ENCODE peak calls at places on chromosomes 6 and 20, in five cellular contexts. One of them, this sample, is unnamed.

GRCh38 chr20:42125426-42125825 is 507.2 kb upstream of the CHD6 start:
- DNase-seq in PC-3: no peak
- DNase-seq in stomach: no peak
- DNase-seq in lung: no peak
- DNase-seq in endothelial cell of umbilical vein: no peak
- DNase-seq in this sample: no peak

GRCh38 chr6:168275168-168275567 is 44.4 kb downstream of the DACT2 start:
- DNase-seq in PC-3: no peak
- DNase-seq in stomach: no peak
- DNase-seq in lung: no peak
- DNase-seq in endothelial cell of umbilical vein: no peak
- DNase-seq in this sample: no peak

GRCh38 chr6:153210083-153210482 is 79.0 kb upstream of the RGS17 start:
- DNase-seq in PC-3: no peak
- DNase-seq in stomach: no peak
- DNase-seq in lung: no peak
- DNase-seq in endothelial cell of umbilical vein: no peak
- DNase-seq in this sample: no peak

GRCh38 chr6:49541210-49541724 is 9.2 kb upstream of the C6orf141 start:
- DNase-seq in PC-3: peak
- DNase-seq in stomach: no peak
- DNase-seq in lung: no peak
- DNase-seq in endothelial cell of umbilical vein: peak
- DNase-seq in this sample: no peak

GRCh38 chr6:35146453-35146852 is 5.3 kb upstream of the TCP11 start:
- DNase-seq in PC-3: peak
- DNase-seq in stomach: peak
- DNase-seq in lung: peak
- DNase-seq in endothelial cell of umbilical vein: peak
- DNase-seq in this sample: no peak

GRCh38 chr6:137389150-137389664 is 105.0 kb downstream of the OLIG3 start:
- DNase-seq in PC-3: peak
- DNase-seq in stomach: no peak
- DNase-seq in lung: no peak
- DNase-seq in endothelial cell of umbilical vein: no peak
- DNase-seq in this sample: no peak

GRCh38 chr6:6004147-6004995 is 2.4 kb downstream of the NRN1 start:
- DNase-seq in PC-3: no peak
- DNase-seq in stomach: no peak
- DNase-seq in lung: no peak
- DNase-seq in endothelial cell of umbilical vein: peak
- DNase-seq in this sample: no peak

GRCh38 chr6:108009894-108010293 is 51.9 kb upstream of the SEC63 start:
- DNase-seq in PC-3: peak
- DNase-seq in stomach: no peak
- DNase-seq in lung: no peak
- DNase-seq in endothelial cell of umbilical vein: no peak
- DNase-seq in this sample: no peak

GRCh38 chr20:64145458-64146300 is 18.6 kb upstream of the MYT1 start:
- DNase-seq in PC-3: no peak
- DNase-seq in stomach: no peak
- DNase-seq in lung: no peak
- DNase-seq in endothelial cell of umbilical vein: no peak
- DNase-seq in this sample: no peak

GRCh38 chr6:111556004-111556403 is 49.7 kb downstream of the TRAF3IP2 start:
- DNase-seq in PC-3: no peak
- DNase-seq in stomach: no peak
- DNase-seq in lung: no peak
- DNase-seq in endothelial cell of umbilical vein: no peak
- DNase-seq in this sample: no peak

GRCh38 chr6:166470863-166471410 is 88.2 kb upstream of the MPC1 start:
- DNase-seq in PC-3: no peak
- DNase-seq in stomach: no peak
- DNase-seq in lung: no peak
- DNase-seq in endothelial cell of umbilical vein: no peak
- DNase-seq in this sample: no peak

GRCh38 chr20:61520761-61521460 is 268.9 kb downstream of the CDH4 start:
- DNase-seq in PC-3: no peak
- DNase-seq in stomach: no peak
- DNase-seq in lung: no peak
- DNase-seq in endothelial cell of umbilical vein: no peak
- DNase-seq in this sample: no peak

GRCh38 chr20:1894951-1895673 is at the start of gene SIRPA:
- DNase-seq in PC-3: peak
- DNase-seq in stomach: peak
- DNase-seq in lung: peak
- DNase-seq in endothelial cell of umbilical vein: peak
- DNase-seq in this sample: no peak

GRCh38 chr6:11586574-11586973 is 49.0 kb downstream of the TMEM170B start:
- DNase-seq in PC-3: peak
- DNase-seq in stomach: no peak
- DNase-seq in lung: no peak
- DNase-seq in endothelial cell of umbilical vein: peak
- DNase-seq in this sample: no peak

GRCh38 chr6:44999066-44999465 is 329.1 kb upstream of the RUNX2 start:
- DNase-seq in PC-3: no peak
- DNase-seq in stomach: no peak
- DNase-seq in lung: no peak
- DNase-seq in endothelial cell of umbilical vein: no peak
- DNase-seq in this sample: no peak

GRCh38 chr20:6265204-6265904 is 142.5 kb upstream of the FERMT1 start:
- DNase-seq in PC-3: peak
- DNase-seq in stomach: no peak
- DNase-seq in lung: no peak
- DNase-seq in endothelial cell of umbilical vein: peak
- DNase-seq in this sample: no peak

GRCh38 chr6:34300332-34300751 is 51.5 kb upstream of the SMIM29 start:
- DNase-seq in PC-3: no peak
- DNase-seq in stomach: no peak
- DNase-seq in lung: no peak
- DNase-seq in endothelial cell of umbilical vein: no peak
- DNase-seq in this sample: no peak

GRCh38 chr6:121008553-121008952 is 325.7 kb downstream of the TBC1D32 start:
- DNase-seq in PC-3: no peak
- DNase-seq in stomach: no peak
- DNase-seq in lung: no peak
- DNase-seq in endothelial cell of umbilical vein: no peak
- DNase-seq in this sample: no peak

GRCh38 chr6:153129873-153130514 is 1.1 kb downstream of the RGS17 start:
- DNase-seq in PC-3: no peak
- DNase-seq in stomach: no peak
- DNase-seq in lung: no peak
- DNase-seq in endothelial cell of umbilical vein: peak
- DNase-seq in this sample: no peak

GRCh38 chr6:16649895-16650294 is 111.4 kb downstream of the ATXN1 start:
- DNase-seq in PC-3: no peak
- DNase-seq in stomach: no peak
- DNase-seq in lung: no peak
- DNase-seq in endothelial cell of umbilical vein: no peak
- DNase-seq in this sample: no peak

GRCh38 chr20:50625986-50626677 is 65.2 kb downstream of the RIPOR3 start:
- DNase-seq in PC-3: peak
- DNase-seq in stomach: peak
- DNase-seq in lung: no peak
- DNase-seq in endothelial cell of umbilical vein: no peak
- DNase-seq in this sample: no peak

GRCh38 chr20:1108437-1108920 is 9.9 kb upstream of the PSMF1 start:
- DNase-seq in PC-3: peak
- DNase-seq in stomach: peak
- DNase-seq in lung: peak
- DNase-seq in endothelial cell of umbilical vein: peak
- DNase-seq in this sample: no peak

GRCh38 chr6:145814035-145814500 is 527 bp downstream of the FBXO30 start:
- DNase-seq in PC-3: peak
- DNase-seq in stomach: no peak
- DNase-seq in lung: no peak
- DNase-seq in endothelial cell of umbilical vein: no peak
- DNase-seq in this sample: peak

GRCh38 chr6:53203483-53203882 is 54.8 kb upstream of the GCM1 start:
- DNase-seq in PC-3: no peak
- DNase-seq in stomach: no peak
- DNase-seq in lung: no peak
- DNase-seq in endothelial cell of umbilical vein: no peak
- DNase-seq in this sample: no peak

GRCh38 chr6:135054238-135054574 is 416 bp downstream of the HBS1L start:
- DNase-seq in PC-3: peak
- DNase-seq in stomach: no peak
- DNase-seq in lung: no peak
- DNase-seq in endothelial cell of umbilical vein: no peak
- DNase-seq in this sample: no peak

GRCh38 chr6:113825776-113826175 is 31.4 kb upstream of the MARCKS start:
- DNase-seq in PC-3: no peak
- DNase-seq in stomach: peak
- DNase-seq in lung: peak
- DNase-seq in endothelial cell of umbilical vein: no peak
- DNase-seq in this sample: no peak

GRCh38 chr6:158595223-158595622 is 35.3 kb downstream of the TMEM181 start:
- DNase-seq in PC-3: no peak
- DNase-seq in stomach: no peak
- DNase-seq in lung: no peak
- DNase-seq in endothelial cell of umbilical vein: peak
- DNase-seq in this sample: no peak
- TF ChIP-seq CTCF in PC-3: peak
- TF ChIP-seq CTCF in stomach: no peak
- TF ChIP-seq CTCF in lung: no peak
- TF ChIP-seq CTCF in endothelial cell of umbilical vein: peak
- TF ChIP-seq CTCF in this sample: no peak

GRCh38 chr6:43308990-43309477 is 408 bp upstream of the CRIP3 start:
- DNase-seq in PC-3: no peak
- DNase-seq in stomach: no peak
- DNase-seq in lung: no peak
- DNase-seq in endothelial cell of umbilical vein: no peak
- DNase-seq in this sample: no peak

GRCh38 chr6:43310137-43310536 is 1.5 kb upstream of the CRIP3 start:
- DNase-seq in PC-3: no peak
- DNase-seq in stomach: no peak
- DNase-seq in lung: no peak
- DNase-seq in endothelial cell of umbilical vein: no peak
- DNase-seq in this sample: no peak

GRCh38 chr6:43306086-43306485 is 2.5 kb downstream of the CRIP3 start:
- DNase-seq in PC-3: no peak
- DNase-seq in stomach: no peak
- DNase-seq in lung: no peak
- DNase-seq in endothelial cell of umbilical vein: no peak
- DNase-seq in this sample: no peak

GRCh38 chr6:43307451-43308100 is 1.1 kb downstream of the CRIP3 start:
- DNase-seq in PC-3: no peak
- DNase-seq in stomach: no peak
- DNase-seq in lung: no peak
- DNase-seq in endothelial cell of umbilical vein: no peak
- DNase-seq in this sample: no peak

DNA sequence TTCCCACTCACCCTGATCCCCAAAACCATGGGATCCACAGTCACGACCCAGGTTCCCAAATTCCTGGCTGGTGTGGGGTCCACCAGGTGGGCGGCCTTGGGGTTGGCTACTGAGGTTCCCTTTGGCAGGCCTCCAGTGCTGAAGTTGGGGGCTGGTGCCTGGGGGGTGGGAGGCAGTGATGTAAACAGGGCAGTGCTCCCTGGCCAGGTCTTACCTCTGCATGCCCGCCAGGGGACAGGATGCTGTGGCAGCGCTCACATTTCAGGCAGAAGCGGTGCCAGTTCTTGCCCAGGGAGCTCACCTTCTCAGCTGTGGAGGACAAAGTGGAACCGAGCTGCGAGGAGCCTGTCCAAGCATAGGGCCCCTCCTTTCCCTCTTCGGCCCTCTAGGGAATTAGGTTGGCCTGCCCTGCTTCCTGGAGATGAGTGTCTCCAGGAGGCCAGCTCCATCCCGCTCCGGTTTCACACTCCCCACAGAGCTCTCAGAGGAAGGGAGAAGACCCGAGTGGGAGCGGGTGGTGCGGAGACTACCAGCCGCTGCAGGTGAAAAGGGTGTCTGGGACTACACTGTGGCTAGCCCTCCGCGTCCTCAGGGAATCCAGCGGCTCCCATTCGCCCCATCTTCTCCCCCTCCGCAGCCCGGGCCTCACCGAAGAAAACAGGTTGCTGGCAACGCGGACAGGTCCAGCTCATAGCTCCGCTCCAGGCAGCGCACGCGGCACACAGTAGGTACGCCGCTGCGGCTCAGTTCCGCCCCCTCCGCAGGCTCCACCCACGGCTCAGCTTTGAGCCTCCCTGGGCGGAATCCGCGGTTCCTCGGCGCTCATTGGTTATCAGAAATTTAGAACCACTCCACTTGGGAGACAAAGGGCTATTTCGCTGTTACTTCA is at the start of gene CRIP3:
- DNase-seq in PC-3: peak
- DNase-seq in stomach: peak
- DNase-seq in lung: no peak
- DNase-seq in endothelial cell of umbilical vein: no peak
- DNase-seq in this sample: no peak
- TF ChIP-seq CTCF in PC-3: peak
- TF ChIP-seq CTCF in stomach: peak
- TF ChIP-seq CTCF in lung: no peak
- TF ChIP-seq CTCF in endothelial cell of umbilical vein: peak
- TF ChIP-seq CTCF in this sample: peak

GRCh38 chr6:25619222-25619621 is 32.8 kb upstream of the SCGN start:
- DNase-seq in PC-3: no peak
- DNase-seq in stomach: no peak
- DNase-seq in lung: no peak
- DNase-seq in endothelial cell of umbilical vein: no peak
- DNase-seq in this sample: no peak

GRCh38 chr6:25613415-25613814 is 38.6 kb upstream of the SCGN start:
- DNase-seq in PC-3: no peak
- DNase-seq in stomach: no peak
- DNase-seq in lung: no peak
- DNase-seq in endothelial cell of umbilical vein: no peak
- DNase-seq in this sample: no peak

GRCh38 chr6:25617997-25618396 is 34.0 kb upstream of the SCGN start:
- DNase-seq in PC-3: no peak
- DNase-seq in stomach: no peak
- DNase-seq in lung: no peak
- DNase-seq in endothelial cell of umbilical vein: no peak
- DNase-seq in this sample: no peak

GRCh38 chr6:25612666-25613065 is 39.3 kb upstream of the SCGN start:
- DNase-seq in PC-3: no peak
- DNase-seq in stomach: no peak
- DNase-seq in lung: no peak
- DNase-seq in endothelial cell of umbilical vein: no peak
- DNase-seq in this sample: no peak

DNA sequence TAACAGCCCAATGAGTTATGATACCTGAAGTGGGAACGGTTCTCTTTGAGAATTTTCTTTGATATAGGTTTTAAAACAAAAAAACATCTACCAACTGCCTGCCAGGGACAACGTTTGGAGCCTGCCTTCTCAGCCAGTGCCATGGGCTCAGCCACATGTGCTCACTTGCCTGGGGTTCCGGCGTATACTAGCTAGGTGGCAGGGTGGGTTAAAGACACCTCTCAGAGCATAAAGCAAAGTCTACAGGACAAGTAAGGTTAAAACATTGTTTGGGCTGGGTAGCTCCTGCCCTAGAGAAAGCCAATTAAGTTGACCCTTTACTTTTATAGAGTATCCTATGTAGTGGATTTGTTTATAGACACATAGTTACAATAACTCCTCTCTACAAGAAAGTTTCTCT is 38.0 kb upstream of the SCGN start:
- DNase-seq in PC-3: no peak
- DNase-seq in stomach: no peak
- DNase-seq in lung: no peak
- DNase-seq in endothelial cell of umbilical vein: no peak
- DNase-seq in this sample: no peak
- TF ChIP-seq CTCF in PC-3: no peak
- TF ChIP-seq CTCF in stomach: no peak
- TF ChIP-seq CTCF in lung: no peak
- TF ChIP-seq CTCF in endothelial cell of umbilical vein: no peak
- TF ChIP-seq CTCF in this sample: no peak

GRCh38 chr6:77926198-77926752 is 273.4 kb downstream of the MEI4 start:
- DNase-seq in PC-3: peak
- DNase-seq in stomach: no peak
- DNase-seq in lung: no peak
- DNase-seq in endothelial cell of umbilical vein: peak
- DNase-seq in this sample: no peak
- TF ChIP-seq CTCF in PC-3: peak
- TF ChIP-seq CTCF in stomach: no peak
- TF ChIP-seq CTCF in lung: no peak
- TF ChIP-seq CTCF in endothelial cell of umbilical vein: peak
- TF ChIP-seq CTCF in this sample: no peak